ENCODE peak calls at places on chromosomes 6 and 20, in ten cellular contexts. One of them, this sample, is unnamed.

GRCh38 chr20:49349078-49349477 is 71.2 kb upstream of the ZNFX1 start:
- DNase-seq in Right ventricle myocardium superior: no peak
- DNase-seq in iPS DF 19.7: no peak
- DNase-seq in AG08396: no peak
- DNase-seq in PC-9: no peak
- DNase-seq in midbrain: no peak
- DNase-seq in activated CD4-positive, alpha-beta T cell treated with anti-CD3 and anti-CD28 coated beads, Interleukin-2, amount 50 U/mL, for 1 hour: no peak
- DNase-seq in stimulated activated CD4-positive, alpha-beta T cell treated with anti-CD3 and anti-CD28 coated beads, TNF-alpha, amount 100 ng/mL, for 24 hours: no peak
- DNase-seq in SHP77: no peak
- DNase-seq in occipital lobe: no peak
- DNase-seq in this sample: no peak

GRCh38 chr20:59214619-59215547 is 51.3 kb downstream of the ZNF831 start:
- DNase-seq in Right ventricle myocardium superior: no peak
- DNase-seq in PC-9: no peak
- DNase-seq in stimulated activated CD4-positive, alpha-beta T cell treated with anti-CD3 and anti-CD28 coated beads, TNF-alpha, amount 100 ng/mL, for 24 hours: no peak
- DNase-seq in iPS DF 19.7: no peak
- DNase-seq in AG08396: no peak
- DNase-seq in midbrain: no peak
- DNase-seq in occipital lobe: no peak
- DNase-seq in SHP77: no peak
- DNase-seq in activated CD4-positive, alpha-beta T cell treated with anti-CD3 and anti-CD28 coated beads, Interleukin-2, amount 50 U/mL, for 1 hour: no peak
- DNase-seq in this sample: no peak

GRCh38 chr20:24743641-24744040 is 205.4 kb upstream of the CST7 start:
- DNase-seq in Right ventricle myocardium superior: no peak
- DNase-seq in activated CD4-positive, alpha-beta T cell treated with anti-CD3 and anti-CD28 coated beads, Interleukin-2, amount 50 U/mL, for 1 hour: no peak
- DNase-seq in PC-9: no peak
- DNase-seq in iPS DF 19.7: no peak
- DNase-seq in stimulated activated CD4-positive, alpha-beta T cell treated with anti-CD3 and anti-CD28 coated beads, TNF-alpha, amount 100 ng/mL, for 24 hours: no peak
- DNase-seq in SHP77: no peak
- DNase-seq in midbrain: no peak
- DNase-seq in occipital lobe: no peak
- DNase-seq in AG08396: no peak
- DNase-seq in this sample: no peak

GRCh38 chr6:26331809-26332226 is 33.2 kb upstream of the BTN3A2 start:
- DNase-seq in midbrain: no peak
- DNase-seq in AG08396: no peak
- DNase-seq in activated CD4-positive, alpha-beta T cell treated with anti-CD3 and anti-CD28 coated beads, Interleukin-2, amount 50 U/mL, for 1 hour: peak
- DNase-seq in iPS DF 19.7: no peak
- DNase-seq in Right ventricle myocardium superior: no peak
- DNase-seq in SHP77: no peak
- DNase-seq in occipital lobe: no peak
- DNase-seq in stimulated activated CD4-positive, alpha-beta T cell treated with anti-CD3 and anti-CD28 coated beads, TNF-alpha, amount 100 ng/mL, for 24 hours: no peak
- DNase-seq in PC-9: no peak
- DNase-seq in this sample: peak

GRCh38 chr20:11432407-11432806 is 485.3 kb upstream of the BTBD3 start:
- DNase-seq in activated CD4-positive, alpha-beta T cell treated with anti-CD3 and anti-CD28 coated beads, Interleukin-2, amount 50 U/mL, for 1 hour: no peak
- DNase-seq in occipital lobe: no peak
- DNase-seq in SHP77: no peak
- DNase-seq in stimulated activated CD4-positive, alpha-beta T cell treated with anti-CD3 and anti-CD28 coated beads, TNF-alpha, amount 100 ng/mL, for 24 hours: no peak
- DNase-seq in midbrain: no peak
- DNase-seq in PC-9: no peak
- DNase-seq in Right ventricle myocardium superior: no peak
- DNase-seq in iPS DF 19.7: no peak
- DNase-seq in AG08396: no peak
- DNase-seq in this sample: no peak

GRCh38 chr20:15913661-15914060 is 659.6 kb downstream of the KIF16B start:
- DNase-seq in Right ventricle myocardium superior: no peak
- DNase-seq in SHP77: no peak
- DNase-seq in activated CD4-positive, alpha-beta T cell treated with anti-CD3 and anti-CD28 coated beads, Interleukin-2, amount 50 U/mL, for 1 hour: no peak
- DNase-seq in midbrain: no peak
- DNase-seq in PC-9: no peak
- DNase-seq in AG08396: no peak
- DNase-seq in iPS DF 19.7: no peak
- DNase-seq in occipital lobe: no peak
- DNase-seq in stimulated activated CD4-positive, alpha-beta T cell treated with anti-CD3 and anti-CD28 coated beads, TNF-alpha, amount 100 ng/mL, for 24 hours: no peak
- DNase-seq in this sample: no peak

GRCh38 chr6:48141975-48142374 is 31.0 kb upstream of the PTCHD4 start:
- DNase-seq in iPS DF 19.7: no peak
- DNase-seq in SHP77: no peak
- DNase-seq in PC-9: no peak
- DNase-seq in activated CD4-positive, alpha-beta T cell treated with anti-CD3 and anti-CD28 coated beads, Interleukin-2, amount 50 U/mL, for 1 hour: no peak
- DNase-seq in stimulated activated CD4-positive, alpha-beta T cell treated with anti-CD3 and anti-CD28 coated beads, TNF-alpha, amount 100 ng/mL, for 24 hours: no peak
- DNase-seq in midbrain: no peak
- DNase-seq in occipital lobe: no peak
- DNase-seq in AG08396: no peak
- DNase-seq in Right ventricle myocardium superior: no peak
- DNase-seq in this sample: no peak

GRCh38 chr6:30329331-30329730 is 2.6 kb downstream of the TRIM39 start:
- DNase-seq in PC-9: no peak
- DNase-seq in iPS DF 19.7: no peak
- DNase-seq in stimulated activated CD4-positive, alpha-beta T cell treated with anti-CD3 and anti-CD28 coated beads, TNF-alpha, amount 100 ng/mL, for 24 hours: no peak
- DNase-seq in SHP77: no peak
- DNase-seq in occipital lobe: no peak
- DNase-seq in Right ventricle myocardium superior: peak
- DNase-seq in activated CD4-positive, alpha-beta T cell treated with anti-CD3 and anti-CD28 coated beads, Interleukin-2, amount 50 U/mL, for 1 hour: no peak
- DNase-seq in AG08396: no peak
- DNase-seq in midbrain: no peak
- DNase-seq in this sample: no peak

GRCh38 chr6:43496370-43497128 is 13.6 kb downstream of the LRRC73 start:
- DNase-seq in SHP77: no peak
- DNase-seq in Right ventricle myocardium superior: no peak
- DNase-seq in midbrain: no peak
- DNase-seq in iPS DF 19.7: no peak
- DNase-seq in occipital lobe: no peak
- DNase-seq in AG08396: peak
- DNase-seq in PC-9: peak
- DNase-seq in activated CD4-positive, alpha-beta T cell treated with anti-CD3 and anti-CD28 coated beads, Interleukin-2, amount 50 U/mL, for 1 hour: no peak
- DNase-seq in stimulated activated CD4-positive, alpha-beta T cell treated with anti-CD3 and anti-CD28 coated beads, TNF-alpha, amount 100 ng/mL, for 24 hours: no peak
- DNase-seq in this sample: no peak

GRCh38 chr20:258963-259362 is 1.4 kb downstream of the DEFB132 start:
- DNase-seq in PC-9: peak
- DNase-seq in iPS DF 19.7: no peak
- DNase-seq in SHP77: no peak
- DNase-seq in stimulated activated CD4-positive, alpha-beta T cell treated with anti-CD3 and anti-CD28 coated beads, TNF-alpha, amount 100 ng/mL, for 24 hours: no peak
- DNase-seq in midbrain: no peak
- DNase-seq in AG08396: peak
- DNase-seq in Right ventricle myocardium superior: no peak
- DNase-seq in activated CD4-positive, alpha-beta T cell treated with anti-CD3 and anti-CD28 coated beads, Interleukin-2, amount 50 U/mL, for 1 hour: no peak
- DNase-seq in occipital lobe: no peak
- DNase-seq in this sample: no peak

GRCh38 chr6:26205161-26205624 is 118.0 kb downstream of the HFE start:
- DNase-seq in midbrain: peak
- DNase-seq in SHP77: peak
- DNase-seq in occipital lobe: peak
- DNase-seq in iPS DF 19.7: no peak
- DNase-seq in AG08396: peak
- DNase-seq in PC-9: peak
- DNase-seq in Right ventricle myocardium superior: peak
- DNase-seq in stimulated activated CD4-positive, alpha-beta T cell treated with anti-CD3 and anti-CD28 coated beads, TNF-alpha, amount 100 ng/mL, for 24 hours: no peak
- DNase-seq in activated CD4-positive, alpha-beta T cell treated with anti-CD3 and anti-CD28 coated beads, Interleukin-2, amount 50 U/mL, for 1 hour: peak
- DNase-seq in this sample: peak

GRCh38 chr6:113805167-113805835 is 51.8 kb upstream of the MARCKS start:
- DNase-seq in midbrain: no peak
- DNase-seq in stimulated activated CD4-positive, alpha-beta T cell treated with anti-CD3 and anti-CD28 coated beads, TNF-alpha, amount 100 ng/mL, for 24 hours: no peak
- DNase-seq in occipital lobe: no peak
- DNase-seq in Right ventricle myocardium superior: no peak
- DNase-seq in SHP77: no peak
- DNase-seq in activated CD4-positive, alpha-beta T cell treated with anti-CD3 and anti-CD28 coated beads, Interleukin-2, amount 50 U/mL, for 1 hour: no peak
- DNase-seq in PC-9: no peak
- DNase-seq in AG08396: no peak
- DNase-seq in iPS DF 19.7: no peak
- DNase-seq in this sample: no peak

GRCh38 chr6:130961148-130961547 is 101.9 kb downstream of the EPB41L2 start:
- DNase-seq in stimulated activated CD4-positive, alpha-beta T cell treated with anti-CD3 and anti-CD28 coated beads, TNF-alpha, amount 100 ng/mL, for 24 hours: no peak
- DNase-seq in midbrain: no peak
- DNase-seq in Right ventricle myocardium superior: no peak
- DNase-seq in activated CD4-positive, alpha-beta T cell treated with anti-CD3 and anti-CD28 coated beads, Interleukin-2, amount 50 U/mL, for 1 hour: no peak
- DNase-seq in AG08396: no peak
- DNase-seq in SHP77: no peak
- DNase-seq in iPS DF 19.7: no peak
- DNase-seq in occipital lobe: no peak
- DNase-seq in PC-9: no peak
- DNase-seq in this sample: no peak

GRCh38 chr20:16111132-16111852 is 462.0 kb downstream of the KIF16B start:
- DNase-seq in PC-9: no peak
- DNase-seq in iPS DF 19.7: no peak
- DNase-seq in occipital lobe: no peak
- DNase-seq in SHP77: no peak
- DNase-seq in activated CD4-positive, alpha-beta T cell treated with anti-CD3 and anti-CD28 coated beads, Interleukin-2, amount 50 U/mL, for 1 hour: no peak
- DNase-seq in Right ventricle myocardium superior: no peak
- DNase-seq in stimulated activated CD4-positive, alpha-beta T cell treated with anti-CD3 and anti-CD28 coated beads, TNF-alpha, amount 100 ng/mL, for 24 hours: no peak
- DNase-seq in AG08396: no peak
- DNase-seq in midbrain: no peak
- DNase-seq in this sample: no peak

GRCh38 chr20:31488171-31488570 is 13.1 kb downstream of the REM1 start:
- DNase-seq in Right ventricle myocardium superior: no peak
- DNase-seq in iPS DF 19.7: no peak
- DNase-seq in SHP77: no peak
- DNase-seq in PC-9: no peak
- DNase-seq in midbrain: no peak
- DNase-seq in activated CD4-positive, alpha-beta T cell treated with anti-CD3 and anti-CD28 coated beads, Interleukin-2, amount 50 U/mL, for 1 hour: no peak
- DNase-seq in stimulated activated CD4-positive, alpha-beta T cell treated with anti-CD3 and anti-CD28 coated beads, TNF-alpha, amount 100 ng/mL, for 24 hours: no peak
- DNase-seq in occipital lobe: no peak
- DNase-seq in AG08396: no peak
- DNase-seq in this sample: no peak

GRCh38 chr6:11192167-11192566 is 40.3 kb downstream of the NEDD9 start:
- DNase-seq in PC-9: no peak
- DNase-seq in AG08396: no peak
- DNase-seq in midbrain: no peak
- DNase-seq in occipital lobe: no peak
- DNase-seq in SHP77: no peak
- DNase-seq in activated CD4-positive, alpha-beta T cell treated with anti-CD3 and anti-CD28 coated beads, Interleukin-2, amount 50 U/mL, for 1 hour: no peak
- DNase-seq in stimulated activated CD4-positive, alpha-beta T cell treated with anti-CD3 and anti-CD28 coated beads, TNF-alpha, amount 100 ng/mL, for 24 hours: no peak
- DNase-seq in Right ventricle myocardium superior: no peak
- DNase-seq in iPS DF 19.7: no peak
- DNase-seq in this sample: no peak

This sample was measured in central memory CD4-positive, alpha-beta T cell.